ENCODE peak calls at places on chromosome 11, in ten cellular contexts. One of them, this sample, is unnamed.

GRCh38 chr11:59141673-59142460 is 789 bp upstream of the FAM111A start:
- DNase-seq in fibroblast of lung: peak
- DNase-seq in frontal cortex: peak
- DNase-seq in amniotic epithelial cell: peak
- DNase-seq in keratinocyte: no peak
- DNase-seq in transverse colon: no peak
- DNase-seq in NCI-H1092 treated with DMSO at 0.1 percent for 48 hours: no peak
- DNase-seq in psoas muscle: no peak
- DNase-seq in memory B cell: no peak
- DNase-seq in cardiac muscle cell: no peak
- DNase-seq in this sample: no peak

GRCh38 chr11:813037-813436 is 3.3 kb downstream of the RPLP2 start:
- DNase-seq in frontal cortex: no peak
- DNase-seq in cardiac muscle cell: no peak
- DNase-seq in NCI-H1092 treated with DMSO at 0.1 percent for 48 hours: no peak
- DNase-seq in keratinocyte: no peak
- DNase-seq in fibroblast of lung: no peak
- DNase-seq in amniotic epithelial cell: no peak
- DNase-seq in transverse colon: no peak
- DNase-seq in memory B cell: no peak
- DNase-seq in psoas muscle: no peak
- DNase-seq in this sample: no peak

GRCh38 chr11:126546191-126546590 is 190.7 kb downstream of the ST3GAL4 start:
- DNase-seq in NCI-H1092 treated with DMSO at 0.1 percent for 48 hours: no peak
- DNase-seq in fibroblast of lung: no peak
- DNase-seq in amniotic epithelial cell: no peak
- DNase-seq in transverse colon: no peak
- DNase-seq in memory B cell: no peak
- DNase-seq in psoas muscle: no peak
- DNase-seq in cardiac muscle cell: peak
- DNase-seq in frontal cortex: no peak
- DNase-seq in keratinocyte: no peak
- DNase-seq in this sample: no peak

GRCh38 chr11:46246514-46246913 is 30.9 kb upstream of the CREB3L1 start:
- DNase-seq in transverse colon: no peak
- DNase-seq in amniotic epithelial cell: no peak
- DNase-seq in fibroblast of lung: peak
- DNase-seq in frontal cortex: no peak
- DNase-seq in NCI-H1092 treated with DMSO at 0.1 percent for 48 hours: no peak
- DNase-seq in cardiac muscle cell: no peak
- DNase-seq in memory B cell: no peak
- DNase-seq in psoas muscle: no peak
- DNase-seq in keratinocyte: no peak
- DNase-seq in this sample: no peak

GRCh38 chr11:66687831-66688281 is 10.2 kb upstream of the RBM4B start:
- DNase-seq in fibroblast of lung: no peak
- DNase-seq in transverse colon: no peak
- DNase-seq in memory B cell: no peak
- DNase-seq in amniotic epithelial cell: no peak
- DNase-seq in NCI-H1092 treated with DMSO at 0.1 percent for 48 hours: no peak
- DNase-seq in psoas muscle: no peak
- DNase-seq in frontal cortex: no peak
- DNase-seq in keratinocyte: no peak
- DNase-seq in cardiac muscle cell: no peak
- DNase-seq in this sample: no peak

GRCh38 chr11:70230151-70230839 is 27.2 kb downstream of the FADD start:
- DNase-seq in psoas muscle: no peak
- DNase-seq in transverse colon: no peak
- DNase-seq in fibroblast of lung: peak
- DNase-seq in memory B cell: no peak
- DNase-seq in cardiac muscle cell: no peak
- DNase-seq in amniotic epithelial cell: no peak
- DNase-seq in frontal cortex: no peak
- DNase-seq in keratinocyte: no peak
- DNase-seq in NCI-H1092 treated with DMSO at 0.1 percent for 48 hours: no peak
- DNase-seq in this sample: no peak

GRCh38 chr11:379205-380094 is 10.2 kb downstream of the B4GALNT4 start:
- DNase-seq in amniotic epithelial cell: no peak
- DNase-seq in cardiac muscle cell: no peak
- DNase-seq in psoas muscle: no peak
- DNase-seq in transverse colon: no peak
- DNase-seq in memory B cell: no peak
- DNase-seq in keratinocyte: no peak
- DNase-seq in NCI-H1092 treated with DMSO at 0.1 percent for 48 hours: no peak
- DNase-seq in frontal cortex: no peak
- DNase-seq in fibroblast of lung: no peak
- DNase-seq in this sample: no peak

GRCh38 chr11:87780068-87780413 is 395.2 kb downstream of the RAB38 start:
- DNase-seq in frontal cortex: no peak
- DNase-seq in amniotic epithelial cell: no peak
- DNase-seq in transverse colon: no peak
- DNase-seq in fibroblast of lung: no peak
- DNase-seq in cardiac muscle cell: no peak
- DNase-seq in memory B cell: no peak
- DNase-seq in psoas muscle: no peak
- DNase-seq in NCI-H1092 treated with DMSO at 0.1 percent for 48 hours: no peak
- DNase-seq in keratinocyte: no peak
- DNase-seq in this sample: no peak

GRCh38 chr11:35247428-35247827 is 108.5 kb downstream of the CD44 start:
- DNase-seq in transverse colon: peak
- DNase-seq in amniotic epithelial cell: no peak
- DNase-seq in NCI-H1092 treated with DMSO at 0.1 percent for 48 hours: no peak
- DNase-seq in memory B cell: no peak
- DNase-seq in cardiac muscle cell: no peak
- DNase-seq in frontal cortex: no peak
- DNase-seq in psoas muscle: no peak
- DNase-seq in fibroblast of lung: no peak
- DNase-seq in keratinocyte: no peak
- DNase-seq in this sample: peak

GRCh38 chr11:32334822-32335221 is 100.5 kb downstream of the WT1 start:
- DNase-seq in psoas muscle: no peak
- DNase-seq in cardiac muscle cell: no peak
- DNase-seq in keratinocyte: no peak
- DNase-seq in memory B cell: no peak
- DNase-seq in NCI-H1092 treated with DMSO at 0.1 percent for 48 hours: no peak
- DNase-seq in transverse colon: peak
- DNase-seq in fibroblast of lung: no peak
- DNase-seq in amniotic epithelial cell: no peak
- DNase-seq in frontal cortex: no peak
- DNase-seq in this sample: no peak

GRCh38 chr11:70456921-70457532 is 58.7 kb downstream of the CTTN start:
- DNase-seq in fibroblast of lung: peak
- DNase-seq in frontal cortex: no peak
- DNase-seq in keratinocyte: no peak
- DNase-seq in memory B cell: no peak
- DNase-seq in transverse colon: no peak
- DNase-seq in amniotic epithelial cell: peak
- DNase-seq in NCI-H1092 treated with DMSO at 0.1 percent for 48 hours: no peak
- DNase-seq in psoas muscle: no peak
- DNase-seq in cardiac muscle cell: no peak
- DNase-seq in this sample: no peak

GRCh38 chr11:87300640-87301381 is 263.1 kb downstream of the TMEM135 start:
- DNase-seq in amniotic epithelial cell: peak
- DNase-seq in fibroblast of lung: no peak
- DNase-seq in frontal cortex: no peak
- DNase-seq in transverse colon: peak
- DNase-seq in memory B cell: no peak
- DNase-seq in psoas muscle: no peak
- DNase-seq in cardiac muscle cell: no peak
- DNase-seq in keratinocyte: no peak
- DNase-seq in NCI-H1092 treated with DMSO at 0.1 percent for 48 hours: no peak
- DNase-seq in this sample: no peak

GRCh38 chr11:22304337-22304961 is 33.7 kb upstream of the SLC17A6 start:
- DNase-seq in cardiac muscle cell: peak
- DNase-seq in memory B cell: no peak
- DNase-seq in amniotic epithelial cell: peak
- DNase-seq in transverse colon: no peak
- DNase-seq in frontal cortex: peak
- DNase-seq in fibroblast of lung: peak
- DNase-seq in psoas muscle: no peak
- DNase-seq in keratinocyte: no peak
- DNase-seq in NCI-H1092 treated with DMSO at 0.1 percent for 48 hours: peak
- DNase-seq in this sample: no peak

GRCh38 chr11:11980841-11981308 is 27.6 kb downstream of the DKK3 start:
- DNase-seq in amniotic epithelial cell: no peak
- DNase-seq in NCI-H1092 treated with DMSO at 0.1 percent for 48 hours: no peak
- DNase-seq in cardiac muscle cell: no peak
- DNase-seq in psoas muscle: no peak
- DNase-seq in transverse colon: no peak
- DNase-seq in memory B cell: no peak
- DNase-seq in fibroblast of lung: peak
- DNase-seq in keratinocyte: no peak
- DNase-seq in frontal cortex: no peak
- DNase-seq in this sample: no peak

GRCh38 chr11:96016978-96017502 is 93.1 kb upstream of the MTMR2 start:
- DNase-seq in memory B cell: no peak
- DNase-seq in cardiac muscle cell: no peak
- DNase-seq in psoas muscle: no peak
- DNase-seq in fibroblast of lung: no peak
- DNase-seq in keratinocyte: no peak
- DNase-seq in transverse colon: no peak
- DNase-seq in frontal cortex: no peak
- DNase-seq in amniotic epithelial cell: no peak
- DNase-seq in NCI-H1092 treated with DMSO at 0.1 percent for 48 hours: no peak
- DNase-seq in this sample: no peak

GRCh38 chr11:65798882-65799281 is 12.0 kb downstream of the OVOL1 start:
- DNase-seq in transverse colon: no peak
- DNase-seq in keratinocyte: no peak
- DNase-seq in NCI-H1092 treated with DMSO at 0.1 percent for 48 hours: no peak
- DNase-seq in cardiac muscle cell: no peak
- DNase-seq in amniotic epithelial cell: no peak
- DNase-seq in psoas muscle: no peak
- DNase-seq in memory B cell: no peak
- DNase-seq in fibroblast of lung: no peak
- DNase-seq in frontal cortex: no peak
- DNase-seq in this sample: no peak

GRCh38 chr11:12280838-12281565 is 96.4 kb upstream of the PARVA start:
- DNase-seq in psoas muscle: no peak
- DNase-seq in amniotic epithelial cell: peak
- DNase-seq in NCI-H1092 treated with DMSO at 0.1 percent for 48 hours: no peak
- DNase-seq in transverse colon: no peak
- DNase-seq in frontal cortex: no peak
- DNase-seq in cardiac muscle cell: no peak
- DNase-seq in fibroblast of lung: peak
- DNase-seq in memory B cell: no peak
- DNase-seq in keratinocyte: no peak
- DNase-seq in this sample: no peak

GRCh38 chr11:83019888-83020579 is 51.7 kb downstream of the RAB30 start:
- DNase-seq in cardiac muscle cell: no peak
- DNase-seq in fibroblast of lung: no peak
- DNase-seq in amniotic epithelial cell: no peak
- DNase-seq in keratinocyte: no peak
- DNase-seq in frontal cortex: no peak
- DNase-seq in memory B cell: no peak
- DNase-seq in transverse colon: peak
- DNase-seq in NCI-H1092 treated with DMSO at 0.1 percent for 48 hours: no peak
- DNase-seq in psoas muscle: peak
- DNase-seq in this sample: peak

This sample was measured in Peyer's patch.